ENCODE peak calls at places on chromosome 19, in eight cellular contexts. One of them, this sample, is unnamed. For H4K20me1, the result is how much of the 10 kb centered on the place peaks cover.

GRCh38 chr19:3513198-3514140 is 7.4 kb downstream of the FZR1 start:
- DNase-seq in hepatocyte: no peak
- DNase-seq in Karpas-422: no peak
- DNase-seq in astrocyte: no peak
- DNase-seq in K562: no peak
- DNase-seq in neural progenitor cell: no peak
- DNase-seq in GM23248: no peak
- DNase-seq in OCI-LY7: no peak
- DNase-seq in this sample: no peak

GRCh38 chr19:42024622-42025111 is 30.6 kb upstream of the ATP1A3 start:
- DNase-seq in hepatocyte: peak
- DNase-seq in Karpas-422: no peak
- DNase-seq in astrocyte: peak
- DNase-seq in K562: no peak
- DNase-seq in neural progenitor cell: no peak
- DNase-seq in GM23248: peak
- DNase-seq in OCI-LY7: no peak
- DNase-seq in this sample: no peak

GRCh38 chr19:35901055-35901644 is 810 bp upstream of the NFKBID start:
- DNase-seq in hepatocyte: peak
- DNase-seq in Karpas-422: no peak
- DNase-seq in astrocyte: peak
- DNase-seq in K562: no peak
- DNase-seq in neural progenitor cell: no peak
- DNase-seq in GM23248: peak
- DNase-seq in OCI-LY7: no peak
- DNase-seq in this sample: no peak

GRCh38 chr19:19661675-19662251 is 1.7 kb downstream of the ATP13A1 start:
- DNase-seq in hepatocyte: no peak
- DNase-seq in Karpas-422: peak
- DNase-seq in astrocyte: no peak
- DNase-seq in K562: peak
- DNase-seq in neural progenitor cell: peak
- DNase-seq in GM23248: peak
- DNase-seq in OCI-LY7: peak
- DNase-seq in this sample: no peak

GRCh38 chr19:4589579-4590410 is 30.3 kb upstream of the SEMA6B start:
- DNase-seq in hepatocyte: peak
- DNase-seq in Karpas-422: peak
- DNase-seq in astrocyte: no peak
- DNase-seq in K562: peak
- DNase-seq in neural progenitor cell: peak
- DNase-seq in GM23248: no peak
- DNase-seq in OCI-LY7: peak
- DNase-seq in this sample: no peak

GRCh38 chr19:47020132-47020805 is 632 bp downstream of the NPAS1 start:
- DNase-seq in hepatocyte: peak
- DNase-seq in Karpas-422: no peak
- DNase-seq in astrocyte: no peak
- DNase-seq in K562: no peak
- DNase-seq in neural progenitor cell: peak
- DNase-seq in GM23248: peak
- DNase-seq in OCI-LY7: no peak
- DNase-seq in this sample: no peak

GRCh38 chr19:1333789-1334188 is 48.1 kb downstream of the EFNA2 start:
- DNase-seq in hepatocyte: no peak
- DNase-seq in Karpas-422: no peak
- DNase-seq in astrocyte: peak
- DNase-seq in K562: peak
- DNase-seq in neural progenitor cell: no peak
- DNase-seq in GM23248: no peak
- DNase-seq in OCI-LY7: no peak
- DNase-seq in this sample: no peak

GRCh38 chr19:48501446-48501960 is 10.1 kb downstream of the LMTK3 start:
- DNase-seq in hepatocyte: peak
- DNase-seq in Karpas-422: no peak
- DNase-seq in astrocyte: no peak
- DNase-seq in K562: peak
- DNase-seq in neural progenitor cell: peak
- DNase-seq in GM23248: no peak
- DNase-seq in OCI-LY7: peak
- DNase-seq in this sample: peak

GRCh38 chr19:32318884-32319520 is 26.4 kb upstream of the ZNF507 start:
- DNase-seq in hepatocyte: peak
- DNase-seq in Karpas-422: no peak
- DNase-seq in astrocyte: no peak
- DNase-seq in K562: peak
- DNase-seq in neural progenitor cell: peak
- DNase-seq in GM23248: peak
- DNase-seq in OCI-LY7: peak
- DNase-seq in this sample: no peak

GRCh38 chr19:48053856-48054255 is 10.0 kb upstream of the CABP5 start:
- DNase-seq in hepatocyte: no peak
- DNase-seq in Karpas-422: no peak
- DNase-seq in astrocyte: no peak
- DNase-seq in K562: no peak
- DNase-seq in neural progenitor cell: no peak
- DNase-seq in GM23248: peak
- DNase-seq in OCI-LY7: no peak
- DNase-seq in this sample: peak

GRCh38 chr19:4676955-4677731 is 7.0 kb upstream of the MYDGF start:
- DNase-seq in hepatocyte: peak
- DNase-seq in Karpas-422: peak
- DNase-seq in astrocyte: no peak
- DNase-seq in K562: peak
- DNase-seq in neural progenitor cell: peak
- DNase-seq in GM23248: peak
- DNase-seq in OCI-LY7: peak
- DNase-seq in this sample: no peak

GRCh38 chr19:19575411-19575810 is 37.3 kb downstream of the CILP2 start:
- DNase-seq in hepatocyte: no peak
- DNase-seq in Karpas-422: no peak
- DNase-seq in astrocyte: no peak
- DNase-seq in K562: no peak
- DNase-seq in neural progenitor cell: peak
- DNase-seq in GM23248: no peak
- DNase-seq in OCI-LY7: no peak
- DNase-seq in this sample: no peak

GRCh38 chr19:52898101-52898500 is 666 bp upstream of the ZNF320 start:
- DNase-seq in hepatocyte: peak
- DNase-seq in Karpas-422: no peak
- DNase-seq in astrocyte: no peak
- DNase-seq in K562: no peak
- DNase-seq in neural progenitor cell: peak
- DNase-seq in GM23248: peak
- DNase-seq in OCI-LY7: no peak
- DNase-seq in this sample: no peak

GRCh38 chr19:2495130-2495641 is 19.3 kb downstream of the GADD45B start:
- DNase-seq in hepatocyte: peak
- DNase-seq in Karpas-422: peak
- DNase-seq in astrocyte: no peak
- DNase-seq in K562: no peak
- DNase-seq in neural progenitor cell: peak
- DNase-seq in GM23248: peak
- DNase-seq in OCI-LY7: no peak
- DNase-seq in this sample: no peak

GRCh38 chr19:37970699-37971098 is 63.7 kb downstream of the SIPA1L3 start:
- DNase-seq in hepatocyte: no peak
- DNase-seq in Karpas-422: no peak
- DNase-seq in astrocyte: no peak
- DNase-seq in K562: no peak
- DNase-seq in neural progenitor cell: no peak
- DNase-seq in GM23248: no peak
- DNase-seq in OCI-LY7: no peak
- DNase-seq in this sample: no peak

GRCh38 chr19:6233051-6233826 is 46.5 kb downstream of the MLLT1 start:
- DNase-seq in hepatocyte: no peak
- DNase-seq in Karpas-422: no peak
- DNase-seq in astrocyte: peak
- DNase-seq in K562: no peak
- DNase-seq in neural progenitor cell: no peak
- DNase-seq in GM23248: peak
- DNase-seq in OCI-LY7: no peak
- DNase-seq in this sample: no peak

GRCh38 chr19:40640744-40641143 is 39.6 kb downstream of the LTBP4 start:
- DNase-seq in hepatocyte: no peak
- DNase-seq in Karpas-422: peak
- DNase-seq in astrocyte: peak
- DNase-seq in K562: peak
- DNase-seq in neural progenitor cell: no peak
- DNase-seq in GM23248: no peak
- DNase-seq in OCI-LY7: peak
- DNase-seq in this sample: no peak

GRCh38 chr19:42312370-42312769 is 739 bp upstream of the TMEM145 start:
- DNase-seq in hepatocyte: no peak
- DNase-seq in Karpas-422: no peak
- DNase-seq in astrocyte: no peak
- DNase-seq in K562: no peak
- DNase-seq in neural progenitor cell: no peak
- DNase-seq in GM23248: no peak
- DNase-seq in OCI-LY7: no peak
- DNase-seq in this sample: no peak

GRCh38 chr19:38417544-38418506 is 8.2 kb downstream of the RASGRP4 start:
- DNase-seq in hepatocyte: peak
- DNase-seq in Karpas-422: peak
- DNase-seq in astrocyte: no peak
- DNase-seq in K562: peak
- DNase-seq in neural progenitor cell: peak
- DNase-seq in GM23248: peak
- DNase-seq in OCI-LY7: peak
- DNase-seq in this sample: peak

GRCh38 chr19:41354343-41354974 is 737 bp upstream of the TGFB1 start:
- DNase-seq in hepatocyte: no peak
- DNase-seq in Karpas-422: no peak
- DNase-seq in astrocyte: no peak
- DNase-seq in K562: no peak
- DNase-seq in neural progenitor cell: no peak
- DNase-seq in GM23248: no peak
- DNase-seq in OCI-LY7: no peak
- DNase-seq in this sample: no peak

GRCh38 chr19:872266-872951 is 12.9 kb downstream of the CFD start:
- DNase-seq in hepatocyte: peak
- DNase-seq in Karpas-422: peak
- DNase-seq in astrocyte: peak
- DNase-seq in K562: peak
- DNase-seq in neural progenitor cell: peak
- DNase-seq in GM23248: peak
- DNase-seq in OCI-LY7: peak
- DNase-seq in this sample: peak

DNA sequence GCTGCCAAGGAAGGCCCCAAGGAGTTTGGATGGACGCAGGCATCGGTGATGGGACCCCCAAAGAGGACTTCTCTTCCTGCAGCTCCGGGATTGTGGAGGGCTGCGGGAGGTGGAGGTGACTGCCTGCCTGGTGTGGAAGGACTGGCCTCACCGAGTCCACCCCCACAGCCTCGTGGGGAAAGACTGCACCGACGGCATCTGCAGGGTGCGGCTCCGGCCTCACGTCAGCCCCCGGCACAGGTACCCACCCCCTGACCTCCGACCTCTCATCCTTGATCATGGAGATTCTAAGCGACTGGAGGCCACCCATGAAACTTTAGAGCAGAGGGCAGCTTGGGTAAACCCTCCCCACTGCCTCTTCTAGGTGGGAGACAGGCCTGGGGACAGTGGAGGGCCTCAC is 16.9 kb upstream of the CLASRP start:
- DNase-seq in hepatocyte: no peak
- DNase-seq in Karpas-422: no peak
- DNase-seq in astrocyte: no peak
- DNase-seq in K562: no peak
- DNase-seq in neural progenitor cell: no peak
- DNase-seq in GM23248: no peak
- DNase-seq in OCI-LY7: no peak
- DNase-seq in this sample: no peak
- H4K20me1 ChIP-seq in hepatocyte: under half
- H4K20me1 ChIP-seq in Karpas-422: under half
- H4K20me1 ChIP-seq in astrocyte: under half
- H4K20me1 ChIP-seq in K562: under half
- H4K20me1 ChIP-seq in neural progenitor cell: under half
- H4K20me1 ChIP-seq in GM23248: under half
- H4K20me1 ChIP-seq in OCI-LY7: under half
- H4K20me1 ChIP-seq in this sample: under half

GRCh38 chr19:53978975-53979801 is 12.2 kb upstream of the CACNG6 start:
- DNase-seq in hepatocyte: no peak
- DNase-seq in Karpas-422: no peak
- DNase-seq in astrocyte: no peak
- DNase-seq in K562: no peak
- DNase-seq in neural progenitor cell: no peak
- DNase-seq in GM23248: no peak
- DNase-seq in OCI-LY7: no peak
- DNase-seq in this sample: no peak
- H3K4me3 ChIP-seq in hepatocyte: no peak
- H3K4me3 ChIP-seq in Karpas-422: no peak
- H3K4me3 ChIP-seq in astrocyte: peak
- H3K4me3 ChIP-seq in K562: peak
- H3K4me3 ChIP-seq in neural progenitor cell: peak
- H3K4me3 ChIP-seq in GM23248: peak
- H3K4me3 ChIP-seq in OCI-LY7: no peak
- H3K4me3 ChIP-seq in this sample: no peak

DNA sequence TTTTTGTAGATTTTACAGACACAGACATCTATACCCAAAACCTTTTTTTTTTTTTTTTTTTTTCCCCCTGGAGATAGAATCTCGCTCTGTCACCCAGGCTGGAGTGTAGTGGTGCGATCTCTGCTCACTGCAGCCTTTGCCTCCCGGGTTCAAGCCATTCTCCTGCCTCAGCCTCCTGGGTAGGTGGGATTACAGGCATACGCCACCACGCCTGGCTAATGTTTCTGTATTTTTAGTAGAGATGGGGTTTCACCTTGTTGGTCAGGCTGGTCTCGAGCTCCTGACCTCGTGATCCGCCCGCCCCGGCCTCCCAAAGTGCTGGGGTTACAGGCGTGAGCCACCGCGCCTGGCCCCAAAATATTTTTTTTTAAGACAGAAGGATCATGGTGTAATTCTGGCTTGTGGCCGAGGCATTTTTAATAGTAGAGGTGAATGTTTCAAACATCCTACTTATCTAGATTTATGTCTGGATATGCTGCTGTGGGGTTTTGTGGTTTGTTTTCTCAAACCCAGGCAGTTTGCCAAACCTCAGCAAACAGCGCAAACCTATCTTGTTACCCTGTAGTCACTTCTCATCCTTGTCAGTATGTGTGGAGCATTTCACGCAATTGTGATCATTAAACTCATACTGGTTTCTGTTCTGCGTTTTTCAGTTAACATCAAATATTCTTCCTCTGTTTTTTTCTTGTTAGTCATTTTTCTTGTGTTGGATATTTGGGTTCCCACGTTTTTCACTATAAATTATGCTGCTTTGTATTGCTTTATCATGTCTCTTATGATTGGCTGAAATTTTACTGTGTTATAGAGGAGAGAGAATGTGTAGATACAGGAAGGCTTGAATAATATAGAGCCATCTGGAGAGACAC is 36.2 kb upstream of the GARRE1 start:
- DNase-seq in hepatocyte: peak
- DNase-seq in Karpas-422: no peak
- DNase-seq in astrocyte: peak
- DNase-seq in K562: peak
- DNase-seq in neural progenitor cell: no peak
- DNase-seq in GM23248: peak
- DNase-seq in OCI-LY7: no peak
- DNase-seq in this sample: no peak
- H4K20me1 ChIP-seq in hepatocyte: under half
- H4K20me1 ChIP-seq in Karpas-422: under half
- H4K20me1 ChIP-seq in astrocyte: half or more
- H4K20me1 ChIP-seq in K562: under half
- H4K20me1 ChIP-seq in neural progenitor cell: under half
- H4K20me1 ChIP-seq in GM23248: under half
- H4K20me1 ChIP-seq in OCI-LY7: under half
- H4K20me1 ChIP-seq in this sample: under half

GRCh38 chr19:7916908-7917291 is 2.3 kb downstream of the TGFBR3L start:
- DNase-seq in hepatocyte: no peak
- DNase-seq in Karpas-422: no peak
- DNase-seq in astrocyte: no peak
- DNase-seq in K562: no peak
- DNase-seq in neural progenitor cell: no peak
- DNase-seq in GM23248: no peak
- DNase-seq in OCI-LY7: no peak
- DNase-seq in this sample: no peak
- H3K4me3 ChIP-seq in hepatocyte: peak
- H3K4me3 ChIP-seq in Karpas-422: peak
- H3K4me3 ChIP-seq in astrocyte: no peak
- H3K4me3 ChIP-seq in K562: no peak
- H3K4me3 ChIP-seq in neural progenitor cell: peak
- H3K4me3 ChIP-seq in GM23248: peak
- H3K4me3 ChIP-seq in OCI-LY7: no peak
- H3K4me3 ChIP-seq in this sample: peak